ENCODE peak calls at places on chromosomes 7 and 10, in five cellular contexts. U is right cardiac atrium; K is CD8-positive, alpha-beta T cell; D is lung microvascular endothelial cell; F is astrocyte of the hippocampus. H is an unnamed sample.
A peak's percentile ranks its signal among the peaks of the same experiment; 100 is the strongest.

GRCh38 chr10:60798031-60798430 is 19.8 kb downstream of the CDK1 start:
- DNase-seq in F (no peak), U (no peak), D (no peak), K (no peak), H (no peak)

GRCh38 chr7:18117482-18117881 is 89.8 kb upstream of the PRPS1L1 start:
- DNase-seq in K (no peak), D (no peak), U (no peak), F (peak; percentile 80), H (no peak)

GRCh38 chr10:33211123-33211878 is 123.2 kb downstream of the NRP1 start:
- DNase-seq in D (no peak), F (peak; percentile 79), U (peak; percentile 89), K (peak; percentile 14), H (no peak)

GRCh38 chr10:36172574-36172973 is 530.5 kb upstream of the FZD8 start:
- DNase-seq in D (peak; percentile 96), F (peak; percentile 66), K (no peak), U (no peak), H (no peak)

GRCh38 chr7:105876964-105877601 is 684 bp upstream of the ATXN7L1 start:
- DNase-seq in K (no peak), D (peak; percentile 53), F (peak; percentile 69), U (peak; percentile 71), H (peak; percentile 77)

GRCh38 chr7:24899905-24900304 is 80.1 kb downstream of the OSBPL3 start:
- DNase-seq in K (no peak), U (no peak), F (no peak), D (no peak), H (no peak)

GRCh38 chr10:48458662-48459048 is 146.2 kb downstream of the ARHGAP22 start:
- DNase-seq in D (no peak), U (no peak), K (no peak), F (no peak), H (no peak)

GRCh38 chr10:2856598-2856997 is 210.8 kb upstream of the PFKP start:
- DNase-seq in U (no peak), K (no peak), D (no peak), F (no peak), H (no peak)

GRCh38 chr10:89122431-89123066 is 84.6 kb downstream of the CH25H start:
- DNase-seq in U (no peak), D (peak; percentile 81), K (no peak), F (peak; percentile 10), H (no peak)

GRCh38 chr10:789831-790701 is 100.6 kb upstream of the DIP2C start:
- DNase-seq in F (no peak), D (no peak), U (no peak), K (no peak), H (no peak)

GRCh38 chr10:91977501-91977900 is 53.9 kb downstream of the BTAF1 start:
- DNase-seq in D (peak; percentile 61), K (no peak), U (no peak), F (no peak), H (no peak)

GRCh38 chr10:100101526-100102076 is 19.9 kb upstream of the CPN1 start:
- DNase-seq in K (no peak), F (no peak), U (no peak), D (peak; percentile 56), H (no peak)

GRCh38 chr10:88108115-88108610 is 244.7 kb downstream of the PTEN start:
- DNase-seq in U (no peak), D (no peak), K (no peak), F (no peak), H (no peak)

GRCh38 chr10:5551531-5552375 is 27.0 kb downstream of the CALML3 start:
- DNase-seq in D (no peak), F (peak; percentile 62), U (no peak), K (peak; percentile 14), H (no peak)

GRCh38 chr10:77391605-77392235 is 245.9 kb downstream of the KCNMA1 start:
- DNase-seq in U (peak; percentile 86), D (peak; percentile 80), K (no peak), F (peak; percentile 94), H (peak; percentile 42)

GRCh38 chr7:14905764-14906163 is 3.2 kb upstream of the DGKB start:
- DNase-seq in D (no peak), K (no peak), F (peak; percentile 24), U (no peak), H (no peak)

GRCh38 chr10:75234683-75235374 is 928 bp downstream of the COMTD1 start:
- DNase-seq in D (no peak), U (peak; percentile 83), F (no peak), K (no peak), H (no peak)

GRCh38 chr7:92242972-92243371 is 2.7 kb downstream of the KRIT1 start:
- DNase-seq in K (no peak), D (no peak), U (no peak), F (no peak), H (no peak)

GRCh38 chr7:46493196-46493595 is 572.1 kb upstream of the IGFBP3 start:
- DNase-seq in F (no peak), U (no peak), D (no peak), K (no peak), H (no peak)

GRCh38 chr7:63117-63480 is 129.3 kb upstream of the FAM20C start:
- DNase-seq in F (no peak), K (no peak), D (no peak), U (no peak), H (no peak)

H was measured in HAP-1.